ENCODE peak calls at places on chromosome 20, in five cellular contexts. One of them, this sample, is unnamed.

GRCh38 chr20:36606171-36607116 is 865 bp downstream of the RAB5IF start:
- DNase-seq in cardiac muscle cell: no peak
- DNase-seq in NCI-H1092: no peak
- DNase-seq in stimulated activated CD8-positive, alpha-beta memory T cell treated with anti-CD3 and anti-CD28 coated beads, Interleukin-15, amount 100 ng/mL, for 24 hours: no peak
- DNase-seq in ecto neural progenitor cell: no peak
- DNase-seq in this sample: no peak

GRCh38 chr20:59439243-59439642 is 138.8 kb downstream of the EDN3 start:
- DNase-seq in cardiac muscle cell: no peak
- DNase-seq in NCI-H1092: no peak
- DNase-seq in stimulated activated CD8-positive, alpha-beta memory T cell treated with anti-CD3 and anti-CD28 coated beads, Interleukin-15, amount 100 ng/mL, for 24 hours: no peak
- DNase-seq in ecto neural progenitor cell: no peak
- DNase-seq in this sample: no peak

GRCh38 chr20:63330940-63331339 is 30.2 kb downstream of the CHRNA4 start:
- DNase-seq in cardiac muscle cell: no peak
- DNase-seq in NCI-H1092: no peak
- DNase-seq in stimulated activated CD8-positive, alpha-beta memory T cell treated with anti-CD3 and anti-CD28 coated beads, Interleukin-15, amount 100 ng/mL, for 24 hours: no peak
- DNase-seq in ecto neural progenitor cell: no peak
- DNase-seq in this sample: peak; percentile 50

GRCh38 chr20:62808211-62808865 is 3.7 kb downstream of the OGFR start:
- DNase-seq in cardiac muscle cell: peak; percentile 75
- DNase-seq in NCI-H1092: peak; percentile 39
- DNase-seq in stimulated activated CD8-positive, alpha-beta memory T cell treated with anti-CD3 and anti-CD28 coated beads, Interleukin-15, amount 100 ng/mL, for 24 hours: peak; percentile 58
- DNase-seq in ecto neural progenitor cell: peak; percentile 87
- DNase-seq in this sample: peak; percentile 74

GRCh38 chr20:35319206-35320197 is 27.3 kb upstream of the FAM83C start:
- DNase-seq in cardiac muscle cell: no peak
- DNase-seq in NCI-H1092: no peak
- DNase-seq in stimulated activated CD8-positive, alpha-beta memory T cell treated with anti-CD3 and anti-CD28 coated beads, Interleukin-15, amount 100 ng/mL, for 24 hours: no peak
- DNase-seq in ecto neural progenitor cell: no peak
- DNase-seq in this sample: no peak

GRCh38 chr20:3251806-3252205 is 12.8 kb upstream of the SLC4A11 start:
- DNase-seq in cardiac muscle cell: no peak
- DNase-seq in NCI-H1092: no peak
- DNase-seq in stimulated activated CD8-positive, alpha-beta memory T cell treated with anti-CD3 and anti-CD28 coated beads, Interleukin-15, amount 100 ng/mL, for 24 hours: no peak
- DNase-seq in ecto neural progenitor cell: no peak
- DNase-seq in this sample: no peak

GRCh38 chr20:112396-112795 is 24.9 kb downstream of the DEFB125 start:
- DNase-seq in cardiac muscle cell: no peak
- DNase-seq in NCI-H1092: no peak
- DNase-seq in stimulated activated CD8-positive, alpha-beta memory T cell treated with anti-CD3 and anti-CD28 coated beads, Interleukin-15, amount 100 ng/mL, for 24 hours: no peak
- DNase-seq in ecto neural progenitor cell: no peak
- DNase-seq in this sample: no peak

GRCh38 chr20:62685781-62686555 is 22.7 kb upstream of the NTSR1 start:
- DNase-seq in cardiac muscle cell: peak; percentile 23
- DNase-seq in NCI-H1092: peak; percentile 76
- DNase-seq in stimulated activated CD8-positive, alpha-beta memory T cell treated with anti-CD3 and anti-CD28 coated beads, Interleukin-15, amount 100 ng/mL, for 24 hours: no peak
- DNase-seq in ecto neural progenitor cell: peak; percentile 64
- DNase-seq in this sample: peak; percentile 18

GRCh38 chr20:59776626-59777320 is 156.7 kb downstream of the SYCP2 start:
- DNase-seq in cardiac muscle cell: no peak
- DNase-seq in NCI-H1092: no peak
- DNase-seq in stimulated activated CD8-positive, alpha-beta memory T cell treated with anti-CD3 and anti-CD28 coated beads, Interleukin-15, amount 100 ng/mL, for 24 hours: no peak
- DNase-seq in ecto neural progenitor cell: peak; percentile 30
- DNase-seq in this sample: peak; percentile 29

GRCh38 chr20:20463933-20464374 is 96.0 kb downstream of the INSM1 start:
- DNase-seq in cardiac muscle cell: no peak
- DNase-seq in NCI-H1092: no peak
- DNase-seq in stimulated activated CD8-positive, alpha-beta memory T cell treated with anti-CD3 and anti-CD28 coated beads, Interleukin-15, amount 100 ng/mL, for 24 hours: no peak
- DNase-seq in ecto neural progenitor cell: peak; percentile 74
- DNase-seq in this sample: no peak

GRCh38 chr20:10611357-10611756 is 62.4 kb downstream of the JAG1 start:
- DNase-seq in cardiac muscle cell: peak; percentile 54
- DNase-seq in NCI-H1092: no peak
- DNase-seq in stimulated activated CD8-positive, alpha-beta memory T cell treated with anti-CD3 and anti-CD28 coated beads, Interleukin-15, amount 100 ng/mL, for 24 hours: no peak
- DNase-seq in ecto neural progenitor cell: peak; percentile 71
- DNase-seq in this sample: no peak

GRCh38 chr20:53276143-53276542 is 304.0 kb downstream of the TSHZ2 start:
- DNase-seq in cardiac muscle cell: no peak
- DNase-seq in NCI-H1092: no peak
- DNase-seq in stimulated activated CD8-positive, alpha-beta memory T cell treated with anti-CD3 and anti-CD28 coated beads, Interleukin-15, amount 100 ng/mL, for 24 hours: no peak
- DNase-seq in ecto neural progenitor cell: no peak
- DNase-seq in this sample: no peak

GRCh38 chr20:10633708-10634107 is 40.1 kb downstream of the JAG1 start:
- DNase-seq in cardiac muscle cell: no peak
- DNase-seq in NCI-H1092: no peak
- DNase-seq in stimulated activated CD8-positive, alpha-beta memory T cell treated with anti-CD3 and anti-CD28 coated beads, Interleukin-15, amount 100 ng/mL, for 24 hours: no peak
- DNase-seq in ecto neural progenitor cell: no peak
- DNase-seq in this sample: no peak

GRCh38 chr20:44810391-44811149 is at the start of gene RIMS4:
- DNase-seq in cardiac muscle cell: peak; percentile 79
- DNase-seq in NCI-H1092: peak; percentile 33
- DNase-seq in stimulated activated CD8-positive, alpha-beta memory T cell treated with anti-CD3 and anti-CD28 coated beads, Interleukin-15, amount 100 ng/mL, for 24 hours: no peak
- DNase-seq in ecto neural progenitor cell: peak; percentile 70
- DNase-seq in this sample: no peak

GRCh38 chr20:266604-267562 is 9.4 kb downstream of the DEFB132 start:
- DNase-seq in cardiac muscle cell: peak; percentile 91
- DNase-seq in NCI-H1092: peak; percentile 80
- DNase-seq in stimulated activated CD8-positive, alpha-beta memory T cell treated with anti-CD3 and anti-CD28 coated beads, Interleukin-15, amount 100 ng/mL, for 24 hours: peak; percentile 90
- DNase-seq in ecto neural progenitor cell: peak; percentile 97
- DNase-seq in this sample: peak; percentile 89

GRCh38 chr20:17835240-17835940 is 133.2 kb downstream of the SNX5 start:
- DNase-seq in cardiac muscle cell: no peak
- DNase-seq in NCI-H1092: no peak
- DNase-seq in stimulated activated CD8-positive, alpha-beta memory T cell treated with anti-CD3 and anti-CD28 coated beads, Interleukin-15, amount 100 ng/mL, for 24 hours: no peak
- DNase-seq in ecto neural progenitor cell: no peak
- DNase-seq in this sample: peak; percentile 36

GRCh38 chr20:38429301-38429700 is 5.8 kb downstream of the SNHG17 start:
- DNase-seq in cardiac muscle cell: no peak
- DNase-seq in NCI-H1092: no peak
- DNase-seq in stimulated activated CD8-positive, alpha-beta memory T cell treated with anti-CD3 and anti-CD28 coated beads, Interleukin-15, amount 100 ng/mL, for 24 hours: no peak
- DNase-seq in ecto neural progenitor cell: no peak
- DNase-seq in this sample: no peak

GRCh38 chr20:49489688-49490087 is 7.2 kb upstream of the KCNB1 start:
- DNase-seq in cardiac muscle cell: no peak
- DNase-seq in NCI-H1092: no peak
- DNase-seq in stimulated activated CD8-positive, alpha-beta memory T cell treated with anti-CD3 and anti-CD28 coated beads, Interleukin-15, amount 100 ng/mL, for 24 hours: no peak
- DNase-seq in ecto neural progenitor cell: no peak
- DNase-seq in this sample: no peak

GRCh38 chr20:1299522-1299921 is 29.4 kb downstream of the SDCBP2 start:
- DNase-seq in cardiac muscle cell: peak; percentile 16
- DNase-seq in NCI-H1092: no peak
- DNase-seq in stimulated activated CD8-positive, alpha-beta memory T cell treated with anti-CD3 and anti-CD28 coated beads, Interleukin-15, amount 100 ng/mL, for 24 hours: no peak
- DNase-seq in ecto neural progenitor cell: no peak
- DNase-seq in this sample: no peak

GRCh38 chr20:63536997-63537524 is at the start of gene PTK6:
- DNase-seq in cardiac muscle cell: no peak
- DNase-seq in NCI-H1092: no peak
- DNase-seq in stimulated activated CD8-positive, alpha-beta memory T cell treated with anti-CD3 and anti-CD28 coated beads, Interleukin-15, amount 100 ng/mL, for 24 hours: no peak
- DNase-seq in ecto neural progenitor cell: no peak
- DNase-seq in this sample: peak; percentile 91

GRCh38 chr20:2453792-2454191 is 16.8 kb downstream of the SNRPB start:
- DNase-seq in cardiac muscle cell: no peak
- DNase-seq in NCI-H1092: no peak
- DNase-seq in stimulated activated CD8-positive, alpha-beta memory T cell treated with anti-CD3 and anti-CD28 coated beads, Interleukin-15, amount 100 ng/mL, for 24 hours: no peak
- DNase-seq in ecto neural progenitor cell: no peak
- DNase-seq in this sample: no peak

GRCh38 chr20:22801528-22801927 is 217.2 kb upstream of the FOXA2 start:
- DNase-seq in cardiac muscle cell: no peak
- DNase-seq in NCI-H1092: no peak
- DNase-seq in stimulated activated CD8-positive, alpha-beta memory T cell treated with anti-CD3 and anti-CD28 coated beads, Interleukin-15, amount 100 ng/mL, for 24 hours: no peak
- DNase-seq in ecto neural progenitor cell: no peak
- DNase-seq in this sample: no peak

GRCh38 chr20:50111120-50111828 is 1.7 kb downstream of the UBE2V1 start:
- DNase-seq in cardiac muscle cell: no peak
- DNase-seq in NCI-H1092: no peak
- DNase-seq in stimulated activated CD8-positive, alpha-beta memory T cell treated with anti-CD3 and anti-CD28 coated beads, Interleukin-15, amount 100 ng/mL, for 24 hours: no peak
- DNase-seq in ecto neural progenitor cell: no peak
- DNase-seq in this sample: no peak

GRCh38 chr20:63061051-63061531 is 54.3 kb upstream of the BHLHE23 start:
- DNase-seq in cardiac muscle cell: no peak
- DNase-seq in NCI-H1092: no peak
- DNase-seq in stimulated activated CD8-positive, alpha-beta memory T cell treated with anti-CD3 and anti-CD28 coated beads, Interleukin-15, amount 100 ng/mL, for 24 hours: no peak
- DNase-seq in ecto neural progenitor cell: peak; percentile 34
- DNase-seq in this sample: no peak

GRCh38 chr20:39623584-39624234 is 661.6 kb downstream of the DHX35 start:
- DNase-seq in cardiac muscle cell: no peak
- DNase-seq in NCI-H1092: no peak
- DNase-seq in stimulated activated CD8-positive, alpha-beta memory T cell treated with anti-CD3 and anti-CD28 coated beads, Interleukin-15, amount 100 ng/mL, for 24 hours: no peak
- DNase-seq in ecto neural progenitor cell: no peak
- DNase-seq in this sample: no peak

GRCh38 chr20:5168582-5169396 is 42.0 kb downstream of the CDS2 start:
- DNase-seq in cardiac muscle cell: no peak
- DNase-seq in NCI-H1092: peak; percentile 65
- DNase-seq in stimulated activated CD8-positive, alpha-beta memory T cell treated with anti-CD3 and anti-CD28 coated beads, Interleukin-15, amount 100 ng/mL, for 24 hours: no peak
- DNase-seq in ecto neural progenitor cell: no peak
- DNase-seq in this sample: peak; percentile 69

GRCh38 chr20:17059465-17059864 is 167.4 kb upstream of the PCSK2 start:
- DNase-seq in cardiac muscle cell: no peak
- DNase-seq in NCI-H1092: no peak
- DNase-seq in stimulated activated CD8-positive, alpha-beta memory T cell treated with anti-CD3 and anti-CD28 coated beads, Interleukin-15, amount 100 ng/mL, for 24 hours: no peak
- DNase-seq in ecto neural progenitor cell: no peak
- DNase-seq in this sample: no peak

GRCh38 chr20:46171909-46172308 is 53.8 kb downstream of the CD40 start:
- DNase-seq in cardiac muscle cell: no peak
- DNase-seq in NCI-H1092: no peak
- DNase-seq in stimulated activated CD8-positive, alpha-beta memory T cell treated with anti-CD3 and anti-CD28 coated beads, Interleukin-15, amount 100 ng/mL, for 24 hours: no peak
- DNase-seq in ecto neural progenitor cell: no peak
- DNase-seq in this sample: no peak

GRCh38 chr20:47272893-47273590 is 83.5 kb downstream of the ZMYND8 start:
- DNase-seq in cardiac muscle cell: peak; percentile 69
- DNase-seq in NCI-H1092: peak; percentile 66
- DNase-seq in stimulated activated CD8-positive, alpha-beta memory T cell treated with anti-CD3 and anti-CD28 coated beads, Interleukin-15, amount 100 ng/mL, for 24 hours: no peak
- DNase-seq in ecto neural progenitor cell: no peak
- DNase-seq in this sample: peak; percentile 45

GRCh38 chr20:47320990-47321805 is 35.3 kb downstream of the ZMYND8 start:
- DNase-seq in cardiac muscle cell: no peak
- DNase-seq in NCI-H1092: no peak
- DNase-seq in stimulated activated CD8-positive, alpha-beta memory T cell treated with anti-CD3 and anti-CD28 coated beads, Interleukin-15, amount 100 ng/mL, for 24 hours: no peak
- DNase-seq in ecto neural progenitor cell: no peak
- DNase-seq in this sample: no peak

GRCh38 chr20:51622004-51622874 is 79.7 kb upstream of the NFATC2 start:
- DNase-seq in cardiac muscle cell: no peak
- DNase-seq in NCI-H1092: no peak
- DNase-seq in stimulated activated CD8-positive, alpha-beta memory T cell treated with anti-CD3 and anti-CD28 coated beads, Interleukin-15, amount 100 ng/mL, for 24 hours: no peak
- DNase-seq in ecto neural progenitor cell: no peak
- DNase-seq in this sample: no peak

This sample was measured in upper lobe of left lung.